ENCODE peak calls at places on chromosomes 7 and 10, in five cellular contexts. M, H, L, R and Z are unnamed samples.

GRCh38 chr10:67663449-67664087 is 32.4 kb downstream of the CTNNA3 start:
- DNase-seq in H (no peak), L (no peak), M (no peak), R (no peak), Z (no peak)

GRCh38 chr7:16089191-16089590 is 332.1 kb downstream of the CRPPA start:
- DNase-seq in H (no peak), R (no peak), M (no peak), L (no peak), Z (no peak)

GRCh38 chr7:40978047-40978446 is 724.8 kb downstream of the INHBA start:
- DNase-seq in L (no peak), H (no peak), R (no peak), M (no peak), Z (no peak)

GRCh38 chr10:113135025-113135424 is 185.0 kb downstream of the TCF7L2 start:
- DNase-seq in L (no peak), R (no peak), H (no peak), M (no peak), Z (no peak)

GRCh38 chr10:132195366-132196075 is 8.8 kb downstream of the DPYSL4 start:
- DNase-seq in H (no peak), R (no peak), M (no peak), L (no peak), Z (no peak)

GRCh38 chr10:110498982-110499795 is 1.5 kb downstream of the DUSP5 start:
- DNase-seq in L (no peak), R (peak), H (no peak), M (peak), Z (no peak)

GRCh38 chr7:130368347-130368746 is 11.9 kb upstream of the CPA1 start:
- DNase-seq in L (no peak), M (no peak), H (no peak), R (no peak), Z (no peak)

GRCh38 chr7:112701456-112701855 is 88.7 kb downstream of the TMEM168 start:
- DNase-seq in R (peak), H (no peak), M (no peak), L (no peak), Z (no peak)

GRCh38 chr10:100791254-100792058 is 46.1 kb downstream of the PAX2 start:
- DNase-seq in H (no peak), L (no peak), M (no peak), R (no peak), Z (no peak)

GRCh38 chr10:78960316-78960800 is 108.4 kb upstream of the ZMIZ1 start:
- DNase-seq in R (peak), H (no peak), L (no peak), M (no peak), Z (no peak)

GRCh38 chr10:81108516-81109199 is 571.0 kb downstream of the SH2D4B start:
- DNase-seq in H (no peak), M (no peak), L (no peak), R (no peak), Z (no peak)

GRCh38 chr10:80545258-80545881 is 7.7 kb downstream of the SH2D4B start:
- DNase-seq in M (no peak), R (no peak), H (no peak), L (no peak), Z (no peak)

GRCh38 chr7:97982647-97983046 is 7.3 kb downstream of the OCM2 start:
- DNase-seq in M (no peak), L (no peak), H (no peak), R (no peak), Z (no peak)

GRCh38 chr10:61897671-61898434 is 3.6 kb upstream of the ARID5B start:
- DNase-seq in H (no peak), R (peak), L (no peak), M (no peak), Z (no peak)
- TF ChIP-seq CTCF in H (no peak), R (peak), L (no peak), M (no peak), Z (no peak)

GRCh38 chr7:3670898-3671297 is 369.8 kb downstream of the SDK1 start:
- DNase-seq in R (no peak), L (no peak), M (no peak), H (no peak), Z (no peak)

GRCh38 chr7:3668743-3669142 is 367.7 kb downstream of the SDK1 start:
- DNase-seq in H (no peak), L (no peak), R (no peak), M (no peak), Z (no peak)

GRCh38 chr7:3678411-3678810 is 377.4 kb downstream of the SDK1 start:
- DNase-seq in M (no peak), H (no peak), R (no peak), L (no peak), Z (no peak)

DNA sequence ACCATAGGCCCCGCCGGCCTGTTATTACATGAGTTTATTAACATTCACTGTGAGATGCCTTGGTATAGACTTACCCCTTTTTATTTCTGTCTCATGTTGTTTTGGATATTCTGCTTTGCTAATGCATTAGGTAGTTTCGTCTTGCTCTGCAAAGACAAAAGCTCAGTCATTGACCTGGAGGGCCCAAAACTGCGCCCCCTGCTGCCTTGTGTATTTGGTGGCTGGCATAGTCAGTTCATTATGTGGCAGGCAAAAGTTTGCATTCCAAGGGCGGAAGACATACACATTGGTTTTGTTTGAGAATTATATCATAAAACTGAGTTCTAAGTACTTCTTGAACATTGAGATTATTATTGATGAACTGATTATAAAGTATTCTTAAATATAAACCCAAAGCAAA is 372.5 kb downstream of the SDK1 start:
- DNase-seq in L (no peak), H (no peak), R (peak), M (peak), Z (no peak)
- TF ChIP-seq CTCF in L (no peak), H (peak), R (peak), M (peak), Z (no peak)

GRCh38 chr7:10888861-10889260 is 84.8 kb upstream of the PHF14 start:
- DNase-seq in L (no peak), R (no peak), H (no peak), M (no peak), Z (no peak)

GRCh38 chr7:10889266-10889898 is 84.3 kb upstream of the PHF14 start:
- DNase-seq in M (peak), L (no peak), R (peak), H (peak), Z (no peak)
- TF ChIP-seq CTCF in M (peak), L (no peak), R (peak), H (peak), Z (no peak)

DNA sequence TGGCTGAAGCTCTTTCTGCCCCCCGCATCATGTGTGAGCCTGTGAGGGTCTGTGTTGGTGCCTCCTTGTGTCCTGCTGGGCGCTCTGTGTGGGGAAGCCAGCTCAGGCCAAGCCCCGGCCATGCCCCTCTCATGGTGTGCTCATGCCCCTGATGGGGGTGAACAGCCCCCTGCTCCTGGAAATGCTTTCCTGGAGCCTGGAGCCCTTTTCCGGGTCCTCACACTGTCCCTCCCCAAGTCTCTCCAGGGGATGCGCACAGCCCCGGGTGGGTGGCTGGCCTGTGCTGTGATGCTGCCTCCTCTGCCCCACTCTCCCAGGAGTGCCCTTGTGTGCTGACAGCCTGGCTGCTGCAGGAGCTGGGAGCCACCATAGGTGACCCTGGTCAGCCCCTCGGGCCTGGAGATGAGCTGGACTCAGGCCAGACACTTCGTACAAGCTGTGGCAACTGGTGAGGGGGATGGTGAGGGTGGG is 20.8 kb upstream of the ZNF862 start:
- DNase-seq in H (no peak), L (no peak), M (no peak), R (no peak), Z (no peak)
- TF ChIP-seq CTCF in H (no peak), L (no peak), M (no peak), R (no peak), Z (no peak)

GRCh38 chr10:117174439-117175214 is 22.7 kb upstream of the KCNK18 start:
- DNase-seq in L (peak), R (peak), M (peak), H (no peak), Z (peak)
- TF ChIP-seq CTCF in L (peak), R (peak), M (peak), H (peak), Z (no peak)